ENCODE peak calls at places on chromosomes 7 and 10, in seven cellular contexts. One of them, this sample, is unnamed.

GRCh38 chr7:101121996-101122932 is 4.6 kb upstream of the SERPINE1 start:
- DNase-seq in Peyer's patch: peak
- DNase-seq in IMR-90: peak
- DNase-seq in A549: peak
- DNase-seq in ovary: peak
- DNase-seq in esophagus squamous epithelium: no peak
- DNase-seq in uterus: peak
- DNase-seq in this sample: peak

GRCh38 chr7:105289704-105290103 is 99.0 kb downstream of the SRPK2 start:
- DNase-seq in Peyer's patch: no peak
- DNase-seq in IMR-90: no peak
- DNase-seq in A549: no peak
- DNase-seq in ovary: no peak
- DNase-seq in esophagus squamous epithelium: no peak
- DNase-seq in uterus: no peak
- DNase-seq in this sample: no peak

GRCh38 chr7:5286933-5287332 is 4.2 kb downstream of the SLC29A4 start:
- DNase-seq in Peyer's patch: no peak
- DNase-seq in IMR-90: no peak
- DNase-seq in A549: no peak
- DNase-seq in ovary: no peak
- DNase-seq in esophagus squamous epithelium: no peak
- DNase-seq in uterus: no peak
- DNase-seq in this sample: no peak

GRCh38 chr10:99654791-99655190 is 4.5 kb upstream of the ENTPD7 start:
- DNase-seq in Peyer's patch: no peak
- DNase-seq in IMR-90: no peak
- DNase-seq in A549: no peak
- DNase-seq in ovary: no peak
- DNase-seq in esophagus squamous epithelium: no peak
- DNase-seq in uterus: no peak
- DNase-seq in this sample: no peak

GRCh38 chr7:34048445-34048844 is 143.1 kb downstream of the BMPER start:
- DNase-seq in Peyer's patch: no peak
- DNase-seq in IMR-90: peak
- DNase-seq in A549: no peak
- DNase-seq in ovary: no peak
- DNase-seq in esophagus squamous epithelium: no peak
- DNase-seq in uterus: no peak
- DNase-seq in this sample: no peak

GRCh38 chr10:70222340-70222794 is 10.9 kb downstream of the PPA1 start:
- DNase-seq in Peyer's patch: no peak
- DNase-seq in IMR-90: peak
- DNase-seq in A549: no peak
- DNase-seq in ovary: no peak
- DNase-seq in esophagus squamous epithelium: no peak
- DNase-seq in uterus: no peak
- DNase-seq in this sample: no peak

GRCh38 chr7:152615052-152615741 is 60.7 kb downstream of the XRCC2 start:
- DNase-seq in Peyer's patch: no peak
- DNase-seq in IMR-90: no peak
- DNase-seq in A549: no peak
- DNase-seq in ovary: peak
- DNase-seq in esophagus squamous epithelium: no peak
- DNase-seq in uterus: no peak
- DNase-seq in this sample: no peak

GRCh38 chr7:45874408-45875131 is 1.7 kb upstream of the CCDC201 start:
- DNase-seq in Peyer's patch: no peak
- DNase-seq in IMR-90: peak
- DNase-seq in A549: peak
- DNase-seq in ovary: no peak
- DNase-seq in esophagus squamous epithelium: no peak
- DNase-seq in uterus: no peak
- DNase-seq in this sample: no peak

GRCh38 chr10:76315240-76315639 is 883.8 kb downstream of the LRMDA start:
- DNase-seq in Peyer's patch: no peak
- DNase-seq in IMR-90: no peak
- DNase-seq in A549: no peak
- DNase-seq in ovary: no peak
- DNase-seq in esophagus squamous epithelium: no peak
- DNase-seq in uterus: no peak
- DNase-seq in this sample: peak

GRCh38 chr10:90947025-90947960 is 26.4 kb upstream of the ANKRD1 start:
- DNase-seq in Peyer's patch: no peak
- DNase-seq in IMR-90: peak
- DNase-seq in A549: no peak
- DNase-seq in ovary: no peak
- DNase-seq in esophagus squamous epithelium: no peak
- DNase-seq in uterus: no peak
- DNase-seq in this sample: no peak

GRCh38 chr10:93281367-93281720 is 200.8 kb downstream of the MYOF start:
- DNase-seq in Peyer's patch: no peak
- DNase-seq in IMR-90: no peak
- DNase-seq in A549: no peak
- DNase-seq in ovary: no peak
- DNase-seq in esophagus squamous epithelium: no peak
- DNase-seq in uterus: no peak
- DNase-seq in this sample: no peak

GRCh38 chr7:87574630-87575029 is 26.1 kb downstream of the ABCB1 start:
- DNase-seq in Peyer's patch: no peak
- DNase-seq in IMR-90: peak
- DNase-seq in A549: no peak
- DNase-seq in ovary: no peak
- DNase-seq in esophagus squamous epithelium: no peak
- DNase-seq in uterus: no peak
- DNase-seq in this sample: no peak
- H3K27ac ChIP-seq in Peyer's patch: no peak
- H3K27ac ChIP-seq in IMR-90: no peak
- H3K27ac ChIP-seq in A549: no peak
- H3K27ac ChIP-seq in ovary: no peak
- H3K27ac ChIP-seq in esophagus squamous epithelium: no peak
- H3K27ac ChIP-seq in uterus: no peak
- H3K27ac ChIP-seq in this sample: no peak

GRCh38 chr7:1050254-1050906 is 6.0 kb downstream of the GPR146 start:
- DNase-seq in Peyer's patch: no peak
- DNase-seq in IMR-90: no peak
- DNase-seq in A549: no peak
- DNase-seq in ovary: no peak
- DNase-seq in esophagus squamous epithelium: no peak
- DNase-seq in uterus: no peak
- DNase-seq in this sample: no peak

GRCh38 chr7:1053002-1053411 is 8.7 kb downstream of the GPR146 start:
- DNase-seq in Peyer's patch: no peak
- DNase-seq in IMR-90: no peak
- DNase-seq in A549: no peak
- DNase-seq in ovary: no peak
- DNase-seq in esophagus squamous epithelium: no peak
- DNase-seq in uterus: no peak
- DNase-seq in this sample: no peak

GRCh38 chr7:1052031-1052818 is 7.9 kb downstream of the GPR146 start:
- DNase-seq in Peyer's patch: no peak
- DNase-seq in IMR-90: no peak
- DNase-seq in A549: no peak
- DNase-seq in ovary: no peak
- DNase-seq in esophagus squamous epithelium: no peak
- DNase-seq in uterus: no peak
- DNase-seq in this sample: no peak

GRCh38 chr7:1049801-1050200 is 5.5 kb downstream of the GPR146 start:
- DNase-seq in Peyer's patch: no peak
- DNase-seq in IMR-90: no peak
- DNase-seq in A549: no peak
- DNase-seq in ovary: no peak
- DNase-seq in esophagus squamous epithelium: no peak
- DNase-seq in uterus: no peak
- DNase-seq in this sample: peak

GRCh38 chr7:1050956-1051690 is 6.8 kb downstream of the GPR146 start:
- DNase-seq in Peyer's patch: no peak
- DNase-seq in IMR-90: no peak
- DNase-seq in A549: no peak
- DNase-seq in ovary: no peak
- DNase-seq in esophagus squamous epithelium: no peak
- DNase-seq in uterus: no peak
- DNase-seq in this sample: no peak
- TF ChIP-seq POLR2A in Peyer's patch: no peak
- TF ChIP-seq POLR2A in IMR-90: no peak
- TF ChIP-seq POLR2A in A549: no peak
- TF ChIP-seq POLR2A in ovary: no peak
- TF ChIP-seq POLR2A in esophagus squamous epithelium: no peak
- TF ChIP-seq POLR2A in uterus: no peak
- TF ChIP-seq POLR2A in this sample: no peak

DNA sequence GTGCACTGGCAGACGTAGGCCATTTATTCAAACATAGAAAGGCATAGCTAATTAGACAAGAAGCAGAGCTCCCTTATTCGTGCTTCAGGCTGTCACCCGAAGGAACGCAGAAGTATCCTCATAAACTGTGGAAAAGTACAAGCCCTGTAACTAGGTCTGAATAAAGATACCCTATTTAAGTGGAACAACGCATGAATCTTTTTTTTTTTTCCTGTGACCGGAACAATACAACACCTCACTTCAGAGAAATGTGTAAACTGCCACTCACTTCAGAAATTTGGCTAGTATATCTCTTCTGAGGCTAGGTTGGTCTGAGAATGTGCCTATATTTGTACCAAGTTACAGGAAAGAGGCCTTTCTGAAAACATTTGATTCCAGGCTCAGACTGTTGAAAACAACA is 8.0 kb upstream of the CSTF2T start:
- DNase-seq in Peyer's patch: no peak
- DNase-seq in IMR-90: no peak
- DNase-seq in A549: no peak
- DNase-seq in ovary: no peak
- DNase-seq in esophagus squamous epithelium: no peak
- DNase-seq in uterus: peak
- DNase-seq in this sample: no peak
- H3K27ac ChIP-seq in Peyer's patch: no peak
- H3K27ac ChIP-seq in IMR-90: no peak
- H3K27ac ChIP-seq in A549: no peak
- H3K27ac ChIP-seq in ovary: no peak
- H3K27ac ChIP-seq in esophagus squamous epithelium: no peak
- H3K27ac ChIP-seq in uterus: peak
- H3K27ac ChIP-seq in this sample: no peak

DNA sequence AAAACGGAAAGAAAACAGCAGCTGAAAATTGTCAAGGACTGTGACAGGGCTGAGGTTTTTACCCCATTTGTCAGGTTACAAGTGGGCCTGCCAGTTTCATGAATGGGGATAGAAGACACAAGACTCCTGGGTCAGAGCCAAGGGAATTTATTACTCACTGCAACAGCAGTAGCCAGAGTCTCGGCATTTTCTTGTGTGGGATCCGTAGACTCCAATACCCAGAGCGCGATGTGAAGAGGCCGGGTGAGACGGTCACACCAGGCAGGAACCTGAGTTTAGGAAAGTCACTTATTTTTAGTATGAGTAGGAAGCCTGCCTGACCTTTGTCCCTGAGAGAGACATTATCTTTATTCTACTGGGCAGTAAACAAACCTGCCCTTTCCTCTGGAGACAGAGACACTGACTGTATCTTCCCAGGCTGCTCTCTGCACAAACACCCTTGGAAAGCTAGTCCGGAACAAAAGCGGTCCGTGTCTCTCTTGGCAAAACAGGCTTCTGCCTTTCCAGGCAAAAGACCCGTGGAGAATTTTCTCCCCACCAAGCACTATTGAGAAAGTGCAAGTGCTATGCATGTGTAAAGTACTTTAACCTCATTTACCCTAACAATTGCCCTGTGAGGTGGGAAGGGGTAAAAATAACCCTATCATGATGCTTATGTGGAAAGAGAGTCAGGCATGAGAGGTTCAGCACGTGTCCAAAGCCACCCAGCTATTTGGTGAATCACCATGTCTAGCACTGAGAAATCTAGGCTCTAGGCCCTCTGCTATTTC is 58.4 kb downstream of the JCAD start:
- DNase-seq in Peyer's patch: no peak
- DNase-seq in IMR-90: peak
- DNase-seq in A549: no peak
- DNase-seq in ovary: no peak
- DNase-seq in esophagus squamous epithelium: no peak
- DNase-seq in uterus: peak
- DNase-seq in this sample: no peak
- TF ChIP-seq POLR2A in Peyer's patch: no peak
- TF ChIP-seq POLR2A in IMR-90: no peak
- TF ChIP-seq POLR2A in A549: no peak
- TF ChIP-seq POLR2A in ovary: no peak
- TF ChIP-seq POLR2A in esophagus squamous epithelium: no peak
- TF ChIP-seq POLR2A in uterus: no peak
- TF ChIP-seq POLR2A in this sample: no peak

GRCh38 chr7:103391150-103391549 is 43.7 kb downstream of the PSMC2 start:
- DNase-seq in Peyer's patch: no peak
- DNase-seq in IMR-90: no peak
- DNase-seq in A549: no peak
- DNase-seq in ovary: no peak
- DNase-seq in esophagus squamous epithelium: no peak
- DNase-seq in uterus: no peak
- DNase-seq in this sample: no peak
- H3K27ac ChIP-seq in Peyer's patch: no peak
- H3K27ac ChIP-seq in IMR-90: no peak
- H3K27ac ChIP-seq in A549: no peak
- H3K27ac ChIP-seq in ovary: no peak
- H3K27ac ChIP-seq in esophagus squamous epithelium: no peak
- H3K27ac ChIP-seq in uterus: no peak
- H3K27ac ChIP-seq in this sample: no peak

GRCh38 chr10:24462340-24462739 is 253.4 kb downstream of the KIAA1217 start:
- DNase-seq in Peyer's patch: no peak
- DNase-seq in IMR-90: no peak
- DNase-seq in A549: no peak
- DNase-seq in ovary: no peak
- DNase-seq in esophagus squamous epithelium: no peak
- DNase-seq in uterus: no peak
- DNase-seq in this sample: no peak

GRCh38 chr10:24462889-24463552 is 254.1 kb downstream of the KIAA1217 start:
- DNase-seq in Peyer's patch: no peak
- DNase-seq in IMR-90: no peak
- DNase-seq in A549: peak
- DNase-seq in ovary: no peak
- DNase-seq in esophagus squamous epithelium: no peak
- DNase-seq in uterus: no peak
- DNase-seq in this sample: no peak

GRCh38 chr10:24465899-24466615 is 257.1 kb downstream of the KIAA1217 start:
- DNase-seq in Peyer's patch: peak
- DNase-seq in IMR-90: peak
- DNase-seq in A549: peak
- DNase-seq in ovary: no peak
- DNase-seq in esophagus squamous epithelium: no peak
- DNase-seq in uterus: no peak
- DNase-seq in this sample: peak

GRCh38 chr10:24465124-24465874 is 256.4 kb downstream of the KIAA1217 start:
- DNase-seq in Peyer's patch: peak
- DNase-seq in IMR-90: peak
- DNase-seq in A549: no peak
- DNase-seq in ovary: no peak
- DNase-seq in esophagus squamous epithelium: no peak
- DNase-seq in uterus: no peak
- DNase-seq in this sample: no peak

GRCh38 chr10:24463683-24464426 is 254.9 kb downstream of the KIAA1217 start:
- DNase-seq in Peyer's patch: peak
- DNase-seq in IMR-90: peak
- DNase-seq in A549: peak
- DNase-seq in ovary: no peak
- DNase-seq in esophagus squamous epithelium: no peak
- DNase-seq in uterus: peak
- DNase-seq in this sample: no peak
- TF ChIP-seq POLR2A in Peyer's patch: peak
- TF ChIP-seq POLR2A in IMR-90: no peak
- TF ChIP-seq POLR2A in A549: no peak
- TF ChIP-seq POLR2A in ovary: no peak
- TF ChIP-seq POLR2A in esophagus squamous epithelium: no peak
- TF ChIP-seq POLR2A in uterus: no peak
- TF ChIP-seq POLR2A in this sample: no peak

GRCh38 chr10:97407952-97408248 is 6.8 kb upstream of the RRP12 start:
- DNase-seq in Peyer's patch: no peak
- DNase-seq in IMR-90: no peak
- DNase-seq in A549: no peak
- DNase-seq in ovary: no peak
- DNase-seq in esophagus squamous epithelium: no peak
- DNase-seq in uterus: no peak
- DNase-seq in this sample: no peak
- H3K27ac ChIP-seq in Peyer's patch: no peak
- H3K27ac ChIP-seq in IMR-90: no peak
- H3K27ac ChIP-seq in A549: no peak
- H3K27ac ChIP-seq in ovary: no peak
- H3K27ac ChIP-seq in esophagus squamous epithelium: peak
- H3K27ac ChIP-seq in uterus: no peak
- H3K27ac ChIP-seq in this sample: peak

This sample was measured in upper lobe of left lung.